ENCODE peak calls at places on chromosomes 7 and 10, in seven cellular contexts. S, L, I, F, O, N and H are unnamed samples.

GRCh38 chr7:141551773-141552162 is 558 bp downstream of the AGK start:
- DNase-seq in S (no peak), L (no peak), I (no peak), F (no peak), O (no peak), N (no peak), H (no peak)

GRCh38 chr7:99639267-99639666 is 22.5 kb downstream of the ZSCAN25 start:
- DNase-seq in S (no peak), L (no peak), I (no peak), F (no peak), O (no peak), N (no peak), H (no peak)

GRCh38 chr7:23277359-23277989 is 21.7 kb upstream of the MALSU1 start:
- DNase-seq in S (peak; percentile 65), L (no peak), I (peak; percentile 75), F (no peak), O (no peak), N (peak; percentile 84), H (peak; percentile 63)

GRCh38 chr7:16755397-16755796 is 1.8 kb downstream of the TSPAN13 start:
- DNase-seq in S (peak; percentile 39), L (no peak), I (no peak), F (no peak), O (no peak), N (no peak), H (peak; percentile 52)

GRCh38 chr10:88781206-88781605 is 21.3 kb upstream of the LIPM start:
- DNase-seq in S (no peak), L (no peak), I (no peak), F (no peak), O (no peak), N (no peak), H (no peak)

GRCh38 chr7:151924001-151924400 is 32.2 kb upstream of the GALNTL5 start:
- DNase-seq in S (no peak), L (no peak), I (no peak), F (no peak), O (no peak), N (no peak), H (no peak)

GRCh38 chr10:88819290-88819689 is 16.8 kb downstream of the LIPM start:
- DNase-seq in S (peak; percentile 55), L (peak; percentile 40), I (no peak), F (no peak), O (no peak), N (peak; percentile 63), H (no peak)

GRCh38 chr10:97261188-97261587 is 31.2 kb downstream of the ARHGAP19 start:
- DNase-seq in S (no peak), L (no peak), I (no peak), F (no peak), O (no peak), N (no peak), H (no peak)

GRCh38 chr7:112540839-112541577 is 60.2 kb downstream of the LSMEM1 start:
- DNase-seq in S (peak; percentile 10), L (no peak), I (no peak), F (no peak), O (no peak), N (no peak), H (peak; percentile 40)

GRCh38 chr10:85658518-85658917 is 708.1 kb downstream of the GRID1 start:
- DNase-seq in S (no peak), L (no peak), I (no peak), F (no peak), O (no peak), N (no peak), H (no peak)

GRCh38 chr7:150891740-150892139 is 39.4 kb downstream of the AOC1 start:
- DNase-seq in S (no peak), L (no peak), I (no peak), F (no peak), O (no peak), N (no peak), H (no peak)

GRCh38 chr7:63876707-63877322 is 121.8 kb upstream of the ZNF722 start:
- DNase-seq in S (no peak), L (no peak), I (no peak), F (no peak), O (no peak), N (no peak), H (no peak)

DNA sequence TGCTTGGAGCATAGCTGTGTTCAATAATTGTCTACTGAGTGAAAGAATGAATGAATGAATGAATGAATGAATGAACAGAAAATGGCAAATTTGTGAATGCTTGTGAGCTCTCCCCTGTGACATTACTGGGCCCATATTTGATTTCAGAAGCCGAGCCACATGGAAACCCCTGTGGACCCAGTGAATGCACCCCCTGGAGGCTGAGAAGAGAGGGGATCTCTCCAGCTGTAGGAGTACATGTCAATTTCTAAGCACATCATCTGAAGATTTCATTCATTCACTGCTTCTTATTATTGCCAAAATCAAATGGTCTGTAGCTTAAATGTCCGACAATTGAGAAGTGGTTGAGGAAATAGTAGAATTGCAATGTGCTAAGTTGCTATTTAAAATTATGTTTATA is 58.3 kb upstream of the DOCK1 start:
- DNase-seq in S (no peak), L (no peak), I (peak; percentile 29), F (no peak), O (no peak), N (no peak), H (no peak)
- TF ChIP-seq CTCF in S (peak; percentile 9), L (no peak), I (peak; percentile 20), F (no peak), O (no peak), N (peak; percentile 6), H (peak; percentile 14)

GRCh38 chr7:78448915-78449314 is 650.3 kb downstream of the PHTF2 start:
- DNase-seq in S (no peak), L (no peak), I (peak; percentile 4), F (no peak), O (no peak), N (no peak), H (no peak)

GRCh38 chr7:78441737-78442136 is 643.2 kb downstream of the PHTF2 start:
- DNase-seq in S (no peak), L (no peak), I (no peak), F (no peak), O (no peak), N (no peak), H (no peak)

GRCh38 chr7:78438433-78438832 is 639.9 kb downstream of the PHTF2 start:
- DNase-seq in S (no peak), L (no peak), I (no peak), F (no peak), O (no peak), N (no peak), H (no peak)

GRCh38 chr7:78444267-78444666 is 645.7 kb downstream of the PHTF2 start:
- DNase-seq in S (no peak), L (no peak), I (no peak), F (no peak), O (no peak), N (no peak), H (no peak)

DNA sequence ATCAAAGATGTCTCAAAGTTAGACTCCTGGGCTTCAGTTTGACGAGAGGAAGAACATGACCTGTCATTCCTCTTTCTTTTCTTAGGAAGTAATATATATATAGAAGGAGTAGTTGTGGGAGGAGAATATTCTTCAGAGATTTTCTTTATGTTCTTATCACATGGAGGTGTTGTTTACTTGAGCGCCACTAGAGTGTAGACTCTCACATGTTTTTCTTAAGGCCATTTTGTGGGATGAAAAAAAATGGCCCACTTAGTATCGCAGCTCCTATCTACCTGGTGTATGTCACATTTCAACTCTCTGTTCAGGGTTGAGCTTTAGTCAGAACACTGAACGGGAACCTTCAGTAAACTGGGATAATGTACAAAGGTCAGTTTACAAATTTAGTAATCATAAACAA is 645.2 kb downstream of the PHTF2 start:
- DNase-seq in S (no peak), L (no peak), I (no peak), F (no peak), O (no peak), N (no peak), H (no peak)
- TF ChIP-seq CTCF in S (no peak), L (no peak), I (no peak), F (no peak), O (no peak), N (no peak), H (no peak)

GRCh38 chr10:74771054-74771453 is 55.3 kb upstream of the KAT6B start:
- DNase-seq in S (no peak), L (no peak), I (no peak), F (no peak), O (no peak), N (no peak), H (no peak)
- TF ChIP-seq CTCF in S (no peak), L (no peak), I (no peak), F (no peak), O (no peak), N (no peak), H (no peak)

GRCh38 chr7:65475040-65475726 is 101.5 kb downstream of the ZNF92 start:
- DNase-seq in S (no peak), L (no peak), I (no peak), F (no peak), O (no peak), N (no peak), H (no peak)

GRCh38 chr7:65471587-65471986 is 97.9 kb downstream of the ZNF92 start:
- DNase-seq in S (no peak), L (no peak), I (no peak), F (no peak), O (no peak), N (no peak), H (no peak)

GRCh38 chr7:65475734-65476319 is 102.2 kb downstream of the ZNF92 start:
- DNase-seq in S (no peak), L (no peak), I (no peak), F (no peak), O (no peak), N (no peak), H (no peak)

GRCh38 chr7:65477326-65477725 is 103.7 kb downstream of the ZNF92 start:
- DNase-seq in S (no peak), L (no peak), I (peak; percentile 67), F (no peak), O (no peak), N (peak; percentile 4), H (no peak)
- TF ChIP-seq CTCF in S (peak; percentile 11), L (peak; percentile 32), I (peak; percentile 69), F (no peak), O (peak; percentile 10), N (peak; percentile 31), H (peak; percentile 44)